ENCODE peak calls at places on chromosomes 11 and 22, in five cellular contexts. I, K, J, C and T are unnamed samples.

GRCh38 chr11:129695543-129696308 is 119.9 kb upstream of the TMEM45B start:
- DNase-seq in I (peak), K (peak), J (peak), C (peak), T (no peak)

GRCh38 chr11:12914401-12914912 is 94.7 kb upstream of the RASSF10 start:
- DNase-seq in I (peak), K (no peak), J (peak), C (peak), T (no peak)

GRCh38 chr11:115390441-115390840 is 113.8 kb downstream of the CADM1 start:
- DNase-seq in I (no peak), K (no peak), J (no peak), C (no peak), T (no peak)

GRCh38 chr22:46844606-46845210 is 82.3 kb downstream of the TBC1D22A start:
- DNase-seq in I (no peak), K (no peak), J (no peak), C (no peak), T (no peak)

GRCh38 chr11:134418119-134418840 is 6.2 kb upstream of the B3GAT1 start:
- DNase-seq in I (peak), K (no peak), J (no peak), C (no peak), T (no peak)

GRCh38 chr11:107102692-107103463 is 84.6 kb upstream of the GUCY1A2 start:
- DNase-seq in I (no peak), K (no peak), J (no peak), C (no peak), T (no peak)

GRCh38 chr11:20192151-20192550 is 31.9 kb upstream of the DBX1 start:
- DNase-seq in I (no peak), K (no peak), J (no peak), C (no peak), T (no peak)

GRCh38 chr11:73478737-73479347 is 102.6 kb downstream of the RELT start:
- DNase-seq in I (peak), K (peak), J (peak), C (peak), T (no peak)

GRCh38 chr22:46031066-46031465 is 54.1 kb upstream of the WNT7B start:
- DNase-seq in I (no peak), K (no peak), J (no peak), C (no peak), T (no peak)

GRCh38 chr11:64998141-64998540 is 1.4 kb upstream of the BATF2 start:
- DNase-seq in I (no peak), K (no peak), J (no peak), C (no peak), T (no peak)

GRCh38 chr22:27966168-27967064 is 47.4 kb upstream of the PITPNB start:
- DNase-seq in I (no peak), K (no peak), J (no peak), C (no peak), T (no peak)

GRCh38 chr11:9002920-9003572 is 755 bp downstream of the NRIP3 start:
- DNase-seq in I (no peak), K (no peak), J (no peak), C (no peak), T (no peak)

GRCh38 chr11:24253237-24253760 is 243.6 kb upstream of the LUZP2 start:
- DNase-seq in I (peak), K (no peak), J (no peak), C (no peak), T (no peak)

GRCh38 chr11:128691802-128692749 is 1.8 kb upstream of the FLI1 start:
- DNase-seq in I (no peak), K (no peak), J (no peak), C (no peak), T (no peak)

GRCh38 chr11:133479209-133479608 is 53.1 kb downstream of the OPCML start:
- DNase-seq in I (no peak), K (no peak), J (no peak), C (no peak), T (no peak)

GRCh38 chr11:70153133-70153727 is 49.9 kb upstream of the FADD start:
- DNase-seq in I (peak), K (no peak), J (peak), C (no peak), T (no peak)

GRCh38 chr11:1838077-1838425 is 730 bp upstream of the TNNI2 start:
- DNase-seq in I (no peak), K (no peak), J (no peak), C (no peak), T (no peak)

GRCh38 chr22:17266261-17266971 is 47.2 kb upstream of the ADA2 start:
- DNase-seq in I (peak), K (no peak), J (no peak), C (no peak), T (no peak)

GRCh38 chr22:20602589-20603164 is 95.3 kb downstream of the MED15 start:
- DNase-seq in I (no peak), K (no peak), J (no peak), C (no peak), T (no peak)

GRCh38 chr11:122333476-122333875 is 217.5 kb upstream of the BLID start:
- DNase-seq in I (no peak), K (no peak), J (no peak), C (no peak), T (no peak)

GRCh38 chr11:8252946-8253345 is 10.7 kb downstream of the LMO1 start:
- DNase-seq in I (no peak), K (no peak), J (no peak), C (no peak), T (no peak)

GRCh38 chr11:22151795-22152194 is 41.1 kb upstream of the ANO5 start:
- DNase-seq in I (no peak), K (no peak), J (no peak), C (no peak), T (no peak)

GRCh38 chr22:17368144-17368726 is 1.0 kb upstream of the CECR2 start:
- DNase-seq in I (peak), K (no peak), J (no peak), C (no peak), T (no peak)

GRCh38 chr11:71223671-71224660 is 28.4 kb downstream of the SHANK2 start:
- DNase-seq in I (no peak), K (no peak), J (no peak), C (no peak), T (no peak)

GRCh38 chr11:42205518-42205917 is 746.1 kb upstream of the LRRC4C start:
- DNase-seq in I (no peak), K (no peak), J (no peak), C (no peak), T (no peak)

GRCh38 chr11:69383946-69384547 is 90.1 kb downstream of the MYEOV start:
- DNase-seq in I (no peak), K (no peak), J (no peak), C (no peak), T (no peak)

GRCh38 chr11:130830563-130830950 is 85.7 kb downstream of the SNX19 start:
- DNase-seq in I (no peak), K (no peak), J (no peak), C (no peak), T (no peak)

GRCh38 chr11:59292611-59293010 is 66.1 kb upstream of the OR5AN1 start:
- DNase-seq in I (no peak), K (no peak), J (no peak), C (no peak), T (no peak)

GRCh38 chr11:124814739-124815138 is 14.5 kb upstream of the MSANTD2 start:
- DNase-seq in I (no peak), K (no peak), J (no peak), C (no peak), T (no peak)
- H3K4me3 ChIP-seq in I (no peak), K (no peak), J (no peak), C (no peak), T (no peak)

GRCh38 chr11:33933607-33934006 is 41.7 kb upstream of the LMO2 start:
- DNase-seq in I (no peak), K (no peak), J (no peak), C (no peak), T (no peak)
- TF ChIP-seq CTCF in I (no peak), K (no peak), J (no peak), C (no peak), T (no peak)

GRCh38 chr22:39931271-39931670 is 28.9 kb upstream of the TMA7B start:
- DNase-seq in I (no peak), K (no peak), J (no peak), C (no peak), T (no peak)
- H3K4me3 ChIP-seq in I (no peak), K (no peak), J (no peak), C (no peak), T (no peak)

DNA sequence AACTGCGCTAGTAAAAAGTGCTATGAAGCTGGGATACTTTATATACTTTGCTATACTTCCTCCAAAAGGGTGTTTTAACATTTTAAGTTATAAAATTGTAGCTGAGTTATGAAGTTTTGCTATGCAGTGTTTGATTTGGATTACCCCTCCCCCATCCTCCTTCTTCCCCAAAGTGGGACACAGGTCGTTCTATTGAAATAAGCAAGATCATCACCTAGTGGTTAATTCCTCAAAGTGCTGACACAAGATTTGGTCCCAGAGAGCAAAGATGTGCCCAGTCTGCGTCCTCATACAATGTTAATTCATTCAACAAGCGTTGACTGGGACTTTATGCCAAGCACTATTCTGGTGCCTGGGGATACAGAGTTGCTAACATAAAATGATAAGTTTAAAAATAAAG is 78.5 kb downstream of the SPON1 start:
- DNase-seq in I (peak), K (peak), J (no peak), C (no peak), T (no peak)
- TF ChIP-seq CTCF in I (peak), K (peak), J (peak), C (peak), T (peak)

GRCh38 chr11:44942029-44942710 is 8.5 kb downstream of the TP53I11 start:
- DNase-seq in I (no peak), K (no peak), J (no peak), C (no peak), T (no peak)
- H3K4me3 ChIP-seq in I (no peak), K (no peak), J (no peak), C (no peak), T (no peak)

GRCh38 chr11:77470971-77471370 is 2.9 kb downstream of the PAK1 start:
- DNase-seq in I (no peak), K (no peak), J (no peak), C (no peak), T (no peak)

GRCh38 chr11:77473001-77473800 is 693 bp downstream of the PAK1 start:
- DNase-seq in I (peak), K (no peak), J (no peak), C (no peak), T (no peak)

GRCh38 chr11:77473801-77474508 is at the start of gene PAK1:
- DNase-seq in I (peak), K (peak), J (peak), C (peak), T (peak)

GRCh38 chr11:77470504-77470903 is 3.4 kb downstream of the PAK1 start:
- DNase-seq in I (no peak), K (no peak), J (no peak), C (no peak), T (no peak)

GRCh38 chr11:77471520-77472234 is 2.2 kb downstream of the PAK1 start:
- DNase-seq in I (peak), K (no peak), J (no peak), C (no peak), T (no peak)
- TF ChIP-seq CTCF in I (peak), K (peak), J (peak), C (peak), T (peak)

GRCh38 chr11:114161486-114162250 is 102.2 kb downstream of the ZBTB16 start:
- DNase-seq in I (no peak), K (no peak), J (no peak), C (no peak), T (no peak)

GRCh38 chr11:114160884-114161283 is 101.4 kb downstream of the ZBTB16 start:
- DNase-seq in I (no peak), K (no peak), J (no peak), C (no peak), T (no peak)

GRCh38 chr11:114158886-114159285 is 99.4 kb downstream of the ZBTB16 start:
- DNase-seq in I (no peak), K (no peak), J (no peak), C (peak), T (no peak)

GRCh38 chr11:114159320-114159719 is 99.8 kb downstream of the ZBTB16 start:
- DNase-seq in I (no peak), K (no peak), J (no peak), C (no peak), T (no peak)

DNA sequence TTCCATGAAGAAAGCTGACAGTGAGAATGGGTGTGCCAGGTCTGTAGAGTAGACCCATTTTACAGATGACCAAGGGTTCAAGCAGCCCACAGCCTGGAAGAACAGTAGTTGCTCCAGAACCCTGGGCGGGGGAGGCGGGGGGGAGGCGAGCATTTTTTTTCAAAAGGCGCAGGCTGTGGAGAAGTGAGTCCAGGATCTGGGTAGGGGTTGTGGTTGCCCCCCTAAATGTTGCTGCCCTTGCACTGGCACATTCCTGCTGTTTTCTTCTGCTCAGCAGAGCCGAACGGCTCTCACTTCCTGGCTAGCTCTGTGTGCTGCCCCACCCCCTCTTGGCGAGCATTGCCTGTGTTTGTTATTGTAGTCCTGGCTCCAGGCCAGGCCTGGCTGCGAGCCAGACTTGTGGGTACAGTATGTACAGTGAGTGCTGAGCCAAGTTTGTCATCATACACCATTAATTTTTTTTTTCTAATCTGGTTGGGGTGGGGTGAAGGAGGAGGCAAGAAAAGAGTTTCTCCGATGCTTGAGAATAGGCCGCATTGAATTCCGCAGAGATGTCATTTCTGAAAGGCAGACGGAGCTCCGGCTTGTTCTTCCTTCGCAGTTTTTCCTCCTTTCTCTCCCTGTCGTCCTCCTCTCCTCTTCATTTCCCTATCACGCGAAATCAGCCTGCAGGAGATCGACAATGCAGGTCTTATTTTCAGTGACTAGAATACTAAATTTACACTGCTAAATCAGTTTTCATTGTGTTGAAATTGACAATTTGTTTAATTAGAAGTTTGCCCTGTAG is 100.5 kb downstream of the ZBTB16 start:
- DNase-seq in I (peak), K (peak), J (peak), C (peak), T (peak)
- H3K4me3 ChIP-seq in I (peak), K (peak), J (no peak), C (no peak), T (no peak)